ENCODE peak calls at places on chromosomes 4 and X, in ten cellular contexts. G is activated CD8-positive, alpha-beta memory T cell treated with anti-CD3 and anti-CD28 coated beads, Interleukin-2, amount 50 U/mL, for 48 hours; K is epithelial cell of esophagus; B is MV-4-11; U is CD8-positive, alpha-beta memory T cell; H is transverse colon; W is NCI-H1417; I is AG10803; R is suprapubic skin; Q is psoas muscle. J is an unnamed sample.

GRCh38 chr4:141395246-141395830 is 174.6 kb downstream of the ZNF330 start:
- DNase-seq in B (no peak), R (no peak), W (no peak), I (no peak), H (no peak), K (peak; percentile 53), U (no peak), Q (no peak), G (no peak), J (no peak)

GRCh38 chr4:152997771-152998487 is 61.8 kb downstream of the FHDC1 start:
- DNase-seq in B (no peak), K (peak; percentile 99), G (no peak), Q (no peak), W (no peak), R (no peak), H (no peak), I (no peak), U (no peak), J (no peak)

GRCh38 chr4:3401436-3402171 is 40.2 kb upstream of the HGFAC start:
- DNase-seq in B (no peak), I (no peak), K (no peak), R (no peak), G (no peak), H (no peak), U (no peak), W (no peak), Q (no peak), J (no peak)

GRCh38 chrX:106286053-106286650 is 118.0 kb downstream of the PWWP3B start:
- DNase-seq in K (peak; percentile 88), U (no peak), B (no peak), G (no peak), R (no peak), I (peak; percentile 6), W (no peak), H (no peak), Q (no peak), J (peak; percentile 18)

GRCh38 chrX:2552621-2553297 is 52.0 kb upstream of the DHRSX start:
- DNase-seq in G (no peak), W (peak; percentile 43), Q (no peak), I (peak; percentile 98), H (no peak), B (no peak), U (no peak), R (no peak), K (no peak), J (peak; percentile 79)

GRCh38 chr4:153151535-153152452 is 52.4 kb upstream of the TRIM2 start:
- DNase-seq in K (peak; percentile 48), H (peak; percentile 90), U (no peak), I (peak; percentile 43), R (no peak), B (peak; percentile 87), Q (peak; percentile 57), G (no peak), W (peak; percentile 87), J (no peak)

GRCh38 chrX:11351375-11352295 is 58.4 kb downstream of the AMELX start:
- DNase-seq in I (peak; percentile 77), H (peak; percentile 53), R (peak; percentile 55), Q (peak; percentile 77), W (no peak), B (peak; percentile 26), K (no peak), U (no peak), G (no peak), J (peak; percentile 57)

GRCh38 chr4:25982962-25983361 is 68.9 kb downstream of the SMIM20 start:
- DNase-seq in W (no peak), I (no peak), H (no peak), R (no peak), G (no peak), K (no peak), Q (no peak), B (no peak), U (no peak), J (no peak)

GRCh38 chrX:74925210-74926088 is at the start of gene NEXMIF:
- DNase-seq in I (peak; percentile 9), B (no peak), U (no peak), R (no peak), Q (no peak), W (no peak), K (peak; percentile 30), G (no peak), H (peak; percentile 38), J (peak; percentile 28)

GRCh38 chrX:9503261-9503660 is 38.4 kb downstream of the TBL1X start:
- DNase-seq in R (no peak), K (no peak), H (no peak), G (no peak), Q (no peak), I (no peak), U (no peak), B (no peak), W (no peak), J (no peak)

GRCh38 chrX:16282209-16282608 is 114.9 kb downstream of the MAGEB17 start:
- DNase-seq in H (no peak), I (no peak), B (no peak), K (no peak), U (no peak), G (no peak), W (no peak), R (no peak), Q (no peak), J (no peak)

GRCh38 chrX:10012776-10013175 is 45.6 kb downstream of the CLDN34 start:
- DNase-seq in B (no peak), Q (no peak), W (no peak), R (no peak), I (no peak), H (no peak), K (no peak), U (no peak), G (no peak), J (no peak)

GRCh38 chr4:148196168-148196567 is 246.0 kb downstream of the NR3C2 start:
- DNase-seq in I (no peak), U (no peak), W (peak; percentile 66), G (no peak), B (peak; percentile 88), H (no peak), Q (no peak), R (no peak), K (no peak), J (no peak)

GRCh38 chrX:68867458-68868166 is 38.8 kb downstream of the EFNB1 start:
- DNase-seq in U (no peak), R (no peak), H (no peak), B (peak; percentile 21), K (no peak), W (no peak), G (no peak), I (no peak), Q (no peak), J (no peak)

GRCh38 chrX:103734125-103734760 is 23.5 kb downstream of the TMEM31 start:
- DNase-seq in B (no peak), G (no peak), I (peak; percentile 15), R (no peak), W (no peak), U (no peak), Q (no peak), H (no peak), K (peak; percentile 78), J (no peak)

GRCh38 chrX:65926095-65927019 is 113.5 kb downstream of the VSIG4 start:
- DNase-seq in G (no peak), K (no peak), B (peak; percentile 93), I (no peak), Q (no peak), U (no peak), H (peak; percentile 11), W (no peak), R (no peak), J (no peak)

GRCh38 chr4:155008389-155008788 is 200.0 kb upstream of the NPY2R start:
- DNase-seq in H (no peak), I (no peak), Q (no peak), K (peak; percentile 6), B (no peak), W (no peak), R (no peak), U (no peak), G (no peak), J (no peak)

J was measured in AG08395.